ENCODE peak calls at places on chromosomes 12 and 14, in seven cellular contexts. I is keratinocyte, E is upper lobe of right lung, F is tibial artery, Q is ovary, U is fibroblast of lung, S is right atrium auricular region. K is an unnamed sample.

GRCh38 chr14:22981090-22982012 is 1.0 kb downstream of the AJUBA start:
- DNase-seq in I (no peak), U (peak), Q (peak), F (no peak), E (peak), S (no peak), K (no peak)

GRCh38 chr14:101861464-101861863 is 100.0 kb downstream of the PPP2R5C start:
- DNase-seq in Q (no peak), I (no peak), E (no peak), S (no peak), F (no peak), U (no peak), K (no peak)

GRCh38 chr14:31660191-31660590 is 99.0 kb downstream of the NUBPL start:
- DNase-seq in Q (no peak), S (no peak), U (no peak), I (no peak), F (no peak), E (no peak), K (no peak)

GRCh38 chr12:84922721-84923120 is 10.1 kb upstream of the SLC6A15 start:
- DNase-seq in S (no peak), F (no peak), E (no peak), I (no peak), U (peak), Q (no peak), K (no peak)

GRCh38 chr12:117742721-117743120 is 226.1 kb downstream of the KSR2 start:
- DNase-seq in E (no peak), I (no peak), U (no peak), Q (no peak), F (no peak), S (no peak), K (no peak)

GRCh38 chr12:9626291-9626690 is 18.6 kb upstream of the KLRB1 start:
- DNase-seq in S (no peak), Q (no peak), U (peak), I (no peak), F (no peak), E (no peak), K (no peak)

GRCh38 chr14:92768795-92769194 is 20.4 kb upstream of the LGMN start:
- DNase-seq in U (no peak), S (no peak), E (no peak), Q (no peak), I (no peak), F (no peak), K (no peak)

GRCh38 chr12:114697741-114698565 is 14.0 kb upstream of the TBX3 start:
- DNase-seq in I (no peak), S (no peak), Q (no peak), U (no peak), F (no peak), E (no peak), K (no peak)

GRCh38 chr14:95523051-95523817 is 6.8 kb upstream of the SYNE3 start:
- DNase-seq in I (no peak), Q (no peak), S (peak), F (no peak), U (no peak), E (no peak), K (no peak)

GRCh38 chr14:53539489-53540126 is 386.5 kb upstream of the DDHD1 start:
- DNase-seq in S (peak), I (peak), Q (peak), E (peak), U (peak), F (peak), K (no peak)

GRCh38 chr12:28378749-28379148 is 188.5 kb downstream of the CCDC91 start:
- DNase-seq in Q (no peak), S (no peak), U (peak), F (no peak), E (no peak), I (no peak), K (no peak)

GRCh38 chr14:39169541-39169900 is 612 bp downstream of the TRAPPC6B start:
- DNase-seq in E (no peak), Q (no peak), F (no peak), I (no peak), U (peak), S (no peak), K (no peak)

GRCh38 chr12:25051583-25052190 is 102.8 kb upstream of the BCAT1 start:
- DNase-seq in Q (no peak), I (no peak), U (no peak), S (no peak), E (no peak), F (no peak), K (no peak)

GRCh38 chr12:91171475-91171874 is 11.1 kb downstream of the DCN start:
- DNase-seq in U (no peak), E (no peak), Q (no peak), F (no peak), I (no peak), S (no peak), K (no peak)

GRCh38 chr12:76470028-76470939 is 89.3 kb downstream of the OSBPL8 start:
- DNase-seq in I (peak), U (peak), F (no peak), E (no peak), Q (no peak), S (no peak), K (no peak)

GRCh38 chr12:132376464-132376830 is 47.1 kb upstream of the GALNT9 start:
- DNase-seq in U (no peak), I (no peak), E (no peak), F (no peak), S (no peak), Q (peak), K (no peak)

GRCh38 chr14:102508774-102509743 is 517 bp downstream of the ANKRD9 start:
- DNase-seq in I (no peak), E (peak), U (peak), Q (peak), S (peak), F (no peak), K (no peak)

GRCh38 chr14:49995162-49995561 is 102.3 kb downstream of the ARF6 start:
- DNase-seq in I (no peak), U (peak), E (no peak), Q (no peak), S (no peak), F (no peak), K (no peak)

GRCh38 chr12:105492591-105492990 is 162.1 kb downstream of the C12orf75 start:
- DNase-seq in U (peak), Q (no peak), F (no peak), E (no peak), S (no peak), I (no peak), K (no peak)

GRCh38 chr12:54413284-54414190 is 5.5 kb downstream of the ITGA5 start:
- DNase-seq in F (peak), S (no peak), E (peak), Q (no peak), U (peak), I (no peak), K (no peak)

GRCh38 chr14:100665518-100666032 is 61.1 kb upstream of the DLK1 start:
- DNase-seq in I (peak), S (no peak), Q (peak), U (peak), F (no peak), E (no peak), K (no peak)

GRCh38 chr12:69553626-69554248 is 31.5 kb upstream of the CCT2 start:
- DNase-seq in U (peak), E (no peak), F (no peak), S (no peak), I (peak), Q (no peak), K (no peak)

GRCh38 chr12:12018454-12018853 is 52.3 kb upstream of the BCL2L14 start:
- DNase-seq in I (no peak), Q (no peak), E (no peak), S (no peak), U (peak), F (no peak), K (no peak)

GRCh38 chr14:26765768-26766550 is 168.1 kb upstream of the NOVA1 start:
- DNase-seq in Q (no peak), U (peak), E (no peak), F (peak), I (no peak), S (peak), K (no peak)

GRCh38 chr12:90102957-90103652 is 394.5 kb upstream of the ATP2B1 start:
- DNase-seq in S (no peak), E (no peak), F (no peak), Q (no peak), I (no peak), U (peak), K (no peak)

GRCh38 chr12:47078086-47078395 is 1.4 kb upstream of the PCED1B start:
- DNase-seq in E (no peak), F (no peak), Q (no peak), I (no peak), U (no peak), S (no peak), K (no peak)

GRCh38 chr12:47077206-47078085 is 2.0 kb upstream of the PCED1B start:
- DNase-seq in S (no peak), Q (no peak), E (no peak), F (no peak), I (no peak), U (no peak), K (no peak)

GRCh38 chr12:47079365-47079893 is at the start of gene PCED1B:
- DNase-seq in I (no peak), E (peak), U (peak), S (peak), Q (peak), F (peak), K (peak)

GRCh38 chr12:47079894-47080724 is at the start of gene AMIGO2:
- DNase-seq in S (peak), I (no peak), F (peak), E (peak), Q (peak), U (peak), K (peak)

DNA sequence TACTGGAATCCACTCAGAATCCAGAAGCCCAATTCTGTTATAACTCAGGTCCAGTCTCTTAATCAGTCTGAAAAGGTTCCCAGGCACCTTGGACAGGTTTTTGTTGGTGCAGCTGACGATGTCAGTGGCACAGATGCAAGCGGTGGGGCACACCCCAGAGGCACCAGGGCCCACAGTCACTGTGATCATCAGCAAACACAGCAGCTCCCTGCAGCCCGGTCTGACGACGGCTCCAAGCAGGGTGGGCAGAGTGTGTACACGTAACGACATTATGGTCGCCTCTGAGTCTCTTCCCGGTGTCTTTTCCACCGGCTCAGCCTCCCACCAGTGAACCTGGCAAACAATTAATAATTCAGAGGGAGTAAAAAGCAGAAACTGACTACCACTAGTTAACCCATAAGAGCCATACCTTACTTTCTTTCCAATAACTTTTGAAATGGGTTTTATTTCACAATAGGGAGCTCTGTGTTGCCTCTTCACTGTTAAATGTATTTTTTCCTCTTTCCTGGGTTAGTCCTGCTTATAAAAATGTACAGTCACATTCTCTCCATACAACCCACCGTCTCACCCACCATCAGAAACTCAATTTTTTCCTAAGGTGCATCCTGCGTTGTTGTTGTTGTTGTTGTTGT is 572 bp upstream of the PCED1B start:
- DNase-seq in F (no peak), I (no peak), Q (peak), E (peak), U (peak), S (peak), K (no peak)
- H3K27ac ChIP-seq in F (peak), I (peak), Q (peak), E (peak), U (peak), S (peak), K (peak)

DNA sequence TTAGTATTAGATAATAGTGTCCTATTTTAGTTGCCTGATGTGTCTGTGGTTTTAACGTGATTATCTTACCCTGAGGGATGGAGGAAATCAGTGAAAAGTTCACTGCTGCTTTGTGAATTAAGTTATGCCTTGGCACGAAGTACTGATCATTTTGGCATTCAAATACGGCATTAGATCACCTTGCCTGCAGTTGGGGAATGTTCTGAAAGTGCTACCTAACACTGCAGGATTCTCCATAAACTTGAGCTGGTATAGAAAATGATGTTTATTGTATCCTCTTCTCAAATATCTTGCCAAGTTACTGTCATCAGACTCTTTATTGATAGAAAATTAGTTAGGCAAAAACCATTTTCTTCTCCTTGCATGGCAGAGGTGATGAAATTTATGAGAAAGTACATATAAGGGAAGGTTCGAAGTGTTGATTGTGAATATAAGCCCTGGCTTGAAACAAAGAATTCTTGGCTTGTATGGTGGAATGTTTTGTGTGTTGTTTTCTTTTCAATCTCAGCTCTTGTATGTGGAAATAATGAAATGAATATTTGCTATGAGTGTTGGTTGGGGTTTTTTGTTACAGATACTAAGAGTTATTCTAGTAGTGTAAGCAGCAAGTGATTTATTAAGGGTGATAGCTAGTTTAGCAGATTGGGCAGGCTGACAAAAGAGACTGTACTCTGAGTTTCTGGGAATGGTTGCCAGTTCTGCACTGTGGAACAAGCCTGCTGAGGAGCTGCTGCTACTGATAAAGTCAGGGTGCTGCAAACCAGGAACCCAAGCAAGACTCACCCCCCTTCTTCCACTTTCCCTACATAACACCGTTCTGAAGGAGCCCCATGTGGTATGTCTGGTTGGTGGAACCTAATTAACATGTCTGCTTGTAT is 448.3 kb downstream of the PCNX1 start:
- DNase-seq in F (peak), E (no peak), Q (peak), U (peak), S (no peak), I (no peak), K (no peak)
- H3K4me3 ChIP-seq in F (no peak), E (no peak), Q (no peak), U (no peak), S (no peak), I (no peak), K (peak)

GRCh38 chr12:55736780-55737580 is 5.9 kb upstream of the GDF11 start:
- DNase-seq in Q (no peak), E (peak), I (peak), U (peak), S (no peak), F (no peak), K (no peak)
- TF ChIP-seq CTCF in Q (no peak), E (peak), I (peak), U (peak), S (peak), F (peak), K (peak)

GRCh38 chr12:51428256-51428655 is 3.6 kb downstream of the SLC4A8 start:
- DNase-seq in E (no peak), U (no peak), Q (no peak), S (no peak), I (no peak), F (no peak), K (no peak)

GRCh38 chr12:51424094-51424661 is 453 bp upstream of the SLC4A8 start:
- DNase-seq in I (no peak), U (peak), F (no peak), S (no peak), Q (no peak), E (no peak), K (no peak)

GRCh38 chr12:51421266-51421884 is 3.3 kb upstream of the SLC4A8 start:
- DNase-seq in I (no peak), Q (peak), S (no peak), U (peak), E (no peak), F (no peak), K (no peak)

GRCh38 chr12:51429705-51430104 is 5.1 kb downstream of the SLC4A8 start:
- DNase-seq in E (no peak), S (no peak), I (no peak), U (no peak), F (no peak), Q (no peak), K (no peak)

DNA sequence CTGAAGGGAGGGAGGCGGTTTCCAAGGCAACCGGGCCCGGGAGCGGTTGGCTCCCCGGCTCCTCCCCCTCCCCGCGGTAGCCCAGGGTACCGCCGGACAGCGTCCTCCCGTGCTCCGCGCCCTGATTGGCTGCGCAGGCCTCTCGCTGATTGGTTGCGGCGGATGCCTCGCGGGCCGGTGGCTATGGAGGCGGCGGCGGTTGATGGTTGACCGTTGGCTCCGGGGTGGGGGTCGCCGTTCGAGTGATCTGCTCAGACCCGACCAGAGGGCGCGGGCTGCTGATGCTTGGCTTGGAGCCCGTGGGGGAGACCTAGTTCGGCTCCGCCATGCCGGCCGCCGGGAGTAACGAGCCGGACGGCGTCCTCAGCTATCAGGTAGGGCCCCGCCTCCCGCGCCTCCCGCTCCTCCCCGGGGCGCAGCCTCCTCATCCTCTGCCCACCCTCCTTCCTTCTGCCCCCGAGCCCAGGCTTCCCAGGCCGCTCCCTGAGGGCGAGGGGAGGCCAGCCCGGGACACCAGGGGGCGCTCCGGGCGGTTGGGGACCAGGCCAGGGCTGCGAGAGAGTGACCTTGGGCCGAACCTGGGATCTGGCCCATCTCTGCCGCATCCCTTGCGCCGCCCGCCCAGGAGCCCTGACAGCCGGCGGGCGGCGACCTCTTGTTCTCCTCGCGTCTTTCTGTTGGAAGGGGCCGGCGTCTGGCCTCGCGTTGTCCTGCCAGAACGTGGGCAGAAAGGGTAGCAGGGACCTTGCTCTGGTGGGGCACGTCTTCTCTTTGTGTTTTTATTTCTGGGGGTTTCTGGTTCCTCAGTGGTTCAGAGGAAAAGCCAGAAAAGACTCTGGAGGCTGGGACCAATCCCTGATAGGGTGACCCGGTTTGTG is at the start of gene SLC4A8:
- DNase-seq in S (peak), I (no peak), Q (peak), F (peak), U (peak), E (peak), K (no peak)
- H3K27ac ChIP-seq in S (no peak), I (no peak), Q (no peak), F (no peak), U (peak), E (no peak), K (no peak)

DNA sequence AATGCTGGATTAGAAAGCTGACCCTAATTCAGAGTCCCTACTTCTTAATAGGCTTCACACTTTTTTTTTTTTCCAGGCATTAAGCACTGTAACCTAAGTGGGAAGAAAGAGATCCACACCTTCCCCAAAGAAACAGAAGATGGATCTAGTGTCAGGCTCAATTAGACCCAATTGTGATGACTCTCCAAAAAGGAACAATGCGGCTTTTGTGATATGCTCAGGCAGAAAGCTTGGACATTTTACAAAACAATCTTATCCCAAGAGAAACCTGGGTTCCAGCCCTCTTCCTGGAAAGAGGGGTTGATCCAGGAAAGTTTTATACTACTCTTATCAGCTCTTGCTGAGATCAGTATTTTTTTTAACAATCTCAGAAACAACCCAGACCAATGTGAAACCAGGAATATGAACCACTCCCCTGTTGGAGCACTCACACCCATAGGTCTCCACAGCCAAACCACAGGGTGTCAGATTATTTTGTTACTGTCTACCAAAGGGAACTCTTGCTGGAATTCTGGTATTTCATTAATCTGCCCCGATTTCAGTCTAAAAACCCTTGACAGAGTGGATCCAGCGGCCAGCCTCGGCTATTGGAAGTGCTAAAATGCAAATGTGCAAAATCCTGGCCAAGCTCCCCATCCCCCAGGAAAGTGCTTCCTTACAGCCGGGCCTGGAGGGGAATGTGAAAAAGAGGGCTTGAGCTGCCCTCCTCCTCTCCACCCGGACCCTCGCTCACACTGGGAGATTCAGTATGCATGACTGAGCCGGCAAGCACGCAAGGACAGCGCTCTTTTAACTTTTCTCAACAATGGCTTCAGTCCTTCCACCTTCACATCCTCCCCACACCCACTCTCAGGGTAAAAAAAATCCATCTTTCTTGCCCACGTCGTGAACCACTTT is 4.0 kb downstream of the FBXL14 start:
- DNase-seq in S (no peak), U (peak), E (no peak), F (peak), Q (no peak), I (no peak), K (no peak)
- H3K4me3 ChIP-seq in S (no peak), U (peak), E (peak), F (peak), Q (no peak), I (no peak), K (peak)

GRCh38 chr14:58362798-58363412 is 32.8 kb upstream of the TOMM20L start:
- DNase-seq in U (peak), I (peak), E (no peak), Q (no peak), F (no peak), S (no peak), K (no peak)
- TF ChIP-seq CTCF in U (no peak), I (peak), E (peak), Q (no peak), F (no peak), S (peak), K (no peak)

GRCh38 chr14:37170237-37170636 is 2.2 kb downstream of the SLC25A21 start:
- DNase-seq in Q (no peak), E (no peak), I (no peak), F (no peak), U (no peak), S (no peak), K (no peak)

GRCh38 chr14:37171678-37172023 is 755 bp downstream of the SLC25A21 start:
- DNase-seq in I (no peak), E (no peak), F (no peak), Q (no peak), U (no peak), S (no peak), K (no peak)

GRCh38 chr14:37170993-37171392 is 1.4 kb downstream of the SLC25A21 start:
- DNase-seq in F (no peak), U (no peak), S (no peak), Q (no peak), E (no peak), I (no peak), K (no peak)

GRCh38 chr14:37172024-37172869 is at the start of gene SLC25A21:
- DNase-seq in F (peak), U (peak), E (peak), I (peak), S (peak), Q (peak), K (peak)

GRCh38 chr14:37172936-37173613 is 669 bp upstream of the SLC25A21 start:
- DNase-seq in Q (no peak), S (no peak), F (no peak), U (no peak), E (no peak), I (no peak), K (no peak)
- H3K27ac ChIP-seq in Q (no peak), S (peak), F (peak), U (no peak), E (peak), I (peak), K (peak)